ENCODE peak calls at places on chromosome 13, in nine cellular contexts. E is T follicular helper cell, A is activated T-cell treated with anti-CD3 and anti-CD28 coated beads for 24 hours, W is cardiac fibroblast, I is left ventricle myocardium inferior, C is uterus, Q is GOT3, P is B cell, U is posterior cingulate gyrus. B is an unnamed sample.

GRCh38 chr13:76527041-76527440 is 359.2 kb downstream of the KCTD12 start:
- DNase-seq in C (no peak), P (no peak), I (no peak), W (peak; percentile 20), Q (no peak), A (no peak), U (no peak), E (no peak), B (no peak)

GRCh38 chr13:112693831-112694497 is 4.1 kb downstream of the ATP11A start:
- DNase-seq in A (no peak), Q (no peak), W (peak; percentile 79), I (no peak), U (no peak), P (no peak), E (no peak), C (no peak), B (no peak)

GRCh38 chr13:35964764-35965163 is 166.4 kb downstream of the DCLK1 start:
- DNase-seq in P (no peak), I (no peak), W (peak; percentile 83), A (no peak), E (no peak), C (no peak), U (no peak), Q (no peak), B (no peak)

GRCh38 chr13:61751039-61751438 is 335.4 kb upstream of the PCDH20 start:
- DNase-seq in E (no peak), Q (no peak), W (no peak), U (no peak), A (no peak), P (no peak), I (no peak), C (no peak), B (no peak)

GRCh38 chr13:97944396-97945029 is 9.0 kb upstream of the IPO5 start:
- DNase-seq in C (no peak), Q (no peak), P (no peak), U (no peak), E (no peak), I (no peak), W (peak; percentile 62), A (no peak), B (no peak)

GRCh38 chr13:44396295-44396962 is 22.8 kb downstream of the SERP2 start:
- DNase-seq in U (no peak), C (no peak), A (no peak), Q (no peak), P (no peak), I (no peak), E (no peak), W (no peak), B (no peak)

GRCh38 chr13:111936267-111936925 is 130.6 kb upstream of the SOX1 start:
- DNase-seq in A (no peak), P (no peak), U (peak; percentile 64), W (no peak), E (no peak), Q (no peak), I (no peak), C (no peak), B (no peak)

GRCh38 chr13:100176781-100177389 is 88.0 kb downstream of the PCCA start:
- DNase-seq in I (no peak), P (no peak), C (no peak), Q (no peak), W (peak; percentile 83), U (no peak), A (no peak), E (no peak), B (no peak)

GRCh38 chr13:39786091-39786490 is 130.6 kb downstream of the COG6 start:
- DNase-seq in C (no peak), I (no peak), E (no peak), U (no peak), P (no peak), Q (no peak), A (no peak), W (no peak), B (no peak)

GRCh38 chr13:51643114-51643881 is 59.0 kb downstream of the WDFY2 start:
- DNase-seq in U (no peak), A (no peak), I (no peak), P (no peak), E (no peak), Q (peak; percentile 28), C (no peak), W (peak; percentile 97), B (no peak)

GRCh38 chr13:112254900-112255299 is 121.3 kb upstream of the SPACA7 start:
- DNase-seq in P (no peak), Q (no peak), W (no peak), U (no peak), I (no peak), A (no peak), E (no peak), C (no peak), B (no peak)

GRCh38 chr13:32902898-32903297 is 113.3 kb upstream of the KL start:
- DNase-seq in U (no peak), W (peak; percentile 59), P (no peak), E (no peak), A (no peak), I (peak; percentile 85), Q (no peak), C (peak; percentile 39), B (no peak)

GRCh38 chr13:72295173-72295572 is 428.2 kb upstream of the DACH1 start:
- DNase-seq in P (no peak), Q (no peak), C (no peak), U (no peak), I (no peak), A (no peak), E (no peak), W (peak; percentile 2), B (no peak)

GRCh38 chr13:92622905-92623304 is 603.7 kb upstream of the GPC6 start:
- DNase-seq in U (peak; percentile 84), E (no peak), W (no peak), C (no peak), A (no peak), Q (no peak), I (no peak), P (no peak), B (no peak)

GRCh38 chr13:90899411-90899810 is 448.1 kb upstream of the MIR17HG start:
- DNase-seq in I (no peak), P (no peak), Q (no peak), W (no peak), A (no peak), U (no peak), C (no peak), E (no peak), B (no peak)

GRCh38 chr13:107819071-107819470 is 396.3 kb downstream of the LIG4 start:
- DNase-seq in U (no peak), P (no peak), C (no peak), A (no peak), I (no peak), E (no peak), Q (no peak), W (no peak), B (no peak)

GRCh38 chr13:108850706-108851105 is 221.3 kb downstream of the MYO16 start:
- DNase-seq in C (no peak), I (no peak), Q (no peak), A (no peak), W (no peak), U (no peak), P (no peak), E (no peak), B (no peak)

GRCh38 chr13:113914333-113915011 is 50.6 kb upstream of the GAS6 start:
- DNase-seq in Q (no peak), P (no peak), C (no peak), W (no peak), E (no peak), U (no peak), I (no peak), A (no peak), B (no peak)

GRCh38 chr13:34258646-34259386 is 440.9 kb downstream of the RFC3 start:
- DNase-seq in W (no peak), Q (no peak), U (no peak), P (no peak), E (no peak), I (no peak), A (no peak), C (no peak), B (no peak)

GRCh38 chr13:30112602-30113435 is 194.5 kb downstream of the KATNAL1 start:
- DNase-seq in U (peak; percentile 94), A (peak; percentile 76), W (peak; percentile 88), E (peak; percentile 70), C (peak; percentile 86), I (peak; percentile 69), P (peak; percentile 78), Q (peak; percentile 39), B (peak; percentile 40)

GRCh38 chr13:110323172-110323851 is 16.2 kb downstream of the COL4A2 start:
- DNase-seq in U (no peak), C (peak; percentile 70), I (no peak), Q (no peak), W (peak; percentile 83), E (no peak), A (no peak), P (no peak), B (no peak)